ENCODE peak calls at places on chromosomes 16 and 17, in ten cellular contexts. One of them, this sample, is unnamed.

GRCh38 chr16:81279375-81279774 is 35.4 kb upstream of the GAN start:
- DNase-seq in ACHN: no peak
- DNase-seq in GM03348: no peak
- DNase-seq in activated effector memory CD4-positive, alpha-beta T cell treated with anti-CD3 and anti-CD28 coated beads, Interleukin-2, amount 50 U/mL, for 16 hours: no peak
- DNase-seq in EL: peak
- DNase-seq in CD4-positive, alpha-beta memory T cell: no peak
- DNase-seq in T-helper 2 cell: no peak
- DNase-seq in occipital lobe: no peak
- DNase-seq in activated gamma-delta T cell treated with Interleukin-2 at 50 U/mL for 16 hours: no peak
- DNase-seq in GF-D8: no peak
- DNase-seq in this sample: no peak

GRCh38 chr17:58338907-58339774 is 10.5 kb upstream of the TSPOAP1 start:
- DNase-seq in GF-D8: peak
- DNase-seq in ACHN: peak
- DNase-seq in EL: peak
- DNase-seq in CD4-positive, alpha-beta memory T cell: no peak
- DNase-seq in occipital lobe: no peak
- DNase-seq in T-helper 2 cell: peak
- DNase-seq in GM03348: peak
- DNase-seq in activated gamma-delta T cell treated with Interleukin-2 at 50 U/mL for 16 hours: no peak
- DNase-seq in activated effector memory CD4-positive, alpha-beta T cell treated with anti-CD3 and anti-CD28 coated beads, Interleukin-2, amount 50 U/mL, for 16 hours: peak
- DNase-seq in this sample: peak

GRCh38 chr16:48138543-48138942 is 17.2 kb downstream of the ABCC12 start:
- DNase-seq in activated effector memory CD4-positive, alpha-beta T cell treated with anti-CD3 and anti-CD28 coated beads, Interleukin-2, amount 50 U/mL, for 16 hours: no peak
- DNase-seq in EL: no peak
- DNase-seq in occipital lobe: no peak
- DNase-seq in T-helper 2 cell: no peak
- DNase-seq in GF-D8: no peak
- DNase-seq in CD4-positive, alpha-beta memory T cell: no peak
- DNase-seq in GM03348: no peak
- DNase-seq in ACHN: no peak
- DNase-seq in activated gamma-delta T cell treated with Interleukin-2 at 50 U/mL for 16 hours: no peak
- DNase-seq in this sample: no peak

GRCh38 chr16:85082553-85083050 is 29.7 kb downstream of the CIBAR2 start:
- DNase-seq in activated gamma-delta T cell treated with Interleukin-2 at 50 U/mL for 16 hours: no peak
- DNase-seq in activated effector memory CD4-positive, alpha-beta T cell treated with anti-CD3 and anti-CD28 coated beads, Interleukin-2, amount 50 U/mL, for 16 hours: no peak
- DNase-seq in occipital lobe: no peak
- DNase-seq in GF-D8: no peak
- DNase-seq in T-helper 2 cell: no peak
- DNase-seq in CD4-positive, alpha-beta memory T cell: no peak
- DNase-seq in ACHN: no peak
- DNase-seq in GM03348: no peak
- DNase-seq in EL: no peak
- DNase-seq in this sample: no peak

GRCh38 chr17:29158515-29159275 is 21.5 kb downstream of the MYO18A start:
- DNase-seq in occipital lobe: no peak
- DNase-seq in T-helper 2 cell: no peak
- DNase-seq in activated effector memory CD4-positive, alpha-beta T cell treated with anti-CD3 and anti-CD28 coated beads, Interleukin-2, amount 50 U/mL, for 16 hours: no peak
- DNase-seq in ACHN: peak
- DNase-seq in GM03348: peak
- DNase-seq in GF-D8: no peak
- DNase-seq in CD4-positive, alpha-beta memory T cell: no peak
- DNase-seq in EL: peak
- DNase-seq in activated gamma-delta T cell treated with Interleukin-2 at 50 U/mL for 16 hours: no peak
- DNase-seq in this sample: no peak

GRCh38 chr17:5780476-5780875 is 196.2 kb upstream of the NLRP1 start:
- DNase-seq in T-helper 2 cell: no peak
- DNase-seq in occipital lobe: no peak
- DNase-seq in GM03348: peak
- DNase-seq in EL: peak
- DNase-seq in activated gamma-delta T cell treated with Interleukin-2 at 50 U/mL for 16 hours: no peak
- DNase-seq in CD4-positive, alpha-beta memory T cell: no peak
- DNase-seq in GF-D8: no peak
- DNase-seq in ACHN: peak
- DNase-seq in activated effector memory CD4-positive, alpha-beta T cell treated with anti-CD3 and anti-CD28 coated beads, Interleukin-2, amount 50 U/mL, for 16 hours: no peak
- DNase-seq in this sample: no peak

GRCh38 chr16:10817963-10818941 is at the start of gene TVP23A:
- DNase-seq in GM03348: no peak
- DNase-seq in activated gamma-delta T cell treated with Interleukin-2 at 50 U/mL for 16 hours: no peak
- DNase-seq in CD4-positive, alpha-beta memory T cell: no peak
- DNase-seq in ACHN: no peak
- DNase-seq in T-helper 2 cell: no peak
- DNase-seq in GF-D8: no peak
- DNase-seq in occipital lobe: peak
- DNase-seq in EL: no peak
- DNase-seq in activated effector memory CD4-positive, alpha-beta T cell treated with anti-CD3 and anti-CD28 coated beads, Interleukin-2, amount 50 U/mL, for 16 hours: no peak
- DNase-seq in this sample: no peak

GRCh38 chr17:16915752-16916556 is 56.0 kb downstream of the TNFRSF13B start:
- DNase-seq in activated effector memory CD4-positive, alpha-beta T cell treated with anti-CD3 and anti-CD28 coated beads, Interleukin-2, amount 50 U/mL, for 16 hours: no peak
- DNase-seq in occipital lobe: no peak
- DNase-seq in EL: peak
- DNase-seq in ACHN: peak
- DNase-seq in CD4-positive, alpha-beta memory T cell: no peak
- DNase-seq in activated gamma-delta T cell treated with Interleukin-2 at 50 U/mL for 16 hours: no peak
- DNase-seq in T-helper 2 cell: peak
- DNase-seq in GM03348: peak
- DNase-seq in GF-D8: no peak
- DNase-seq in this sample: peak

GRCh38 chr17:77815127-77815905 is 143.2 kb upstream of the TNRC6C start:
- DNase-seq in ACHN: no peak
- DNase-seq in EL: no peak
- DNase-seq in occipital lobe: no peak
- DNase-seq in GM03348: no peak
- DNase-seq in CD4-positive, alpha-beta memory T cell: no peak
- DNase-seq in activated effector memory CD4-positive, alpha-beta T cell treated with anti-CD3 and anti-CD28 coated beads, Interleukin-2, amount 50 U/mL, for 16 hours: no peak
- DNase-seq in GF-D8: no peak
- DNase-seq in activated gamma-delta T cell treated with Interleukin-2 at 50 U/mL for 16 hours: no peak
- DNase-seq in T-helper 2 cell: no peak
- DNase-seq in this sample: no peak

GRCh38 chr17:2102931-2103398 is 48.1 kb downstream of the HIC1 start:
- DNase-seq in activated effector memory CD4-positive, alpha-beta T cell treated with anti-CD3 and anti-CD28 coated beads, Interleukin-2, amount 50 U/mL, for 16 hours: no peak
- DNase-seq in CD4-positive, alpha-beta memory T cell: no peak
- DNase-seq in GM03348: peak
- DNase-seq in T-helper 2 cell: no peak
- DNase-seq in EL: peak
- DNase-seq in GF-D8: no peak
- DNase-seq in occipital lobe: no peak
- DNase-seq in activated gamma-delta T cell treated with Interleukin-2 at 50 U/mL for 16 hours: no peak
- DNase-seq in ACHN: peak
- DNase-seq in this sample: no peak

GRCh38 chr17:63274156-63274555 is 171.9 kb downstream of the CYB561 start:
- DNase-seq in ACHN: no peak
- DNase-seq in EL: peak
- DNase-seq in occipital lobe: no peak
- DNase-seq in GM03348: peak
- DNase-seq in activated effector memory CD4-positive, alpha-beta T cell treated with anti-CD3 and anti-CD28 coated beads, Interleukin-2, amount 50 U/mL, for 16 hours: no peak
- DNase-seq in GF-D8: no peak
- DNase-seq in CD4-positive, alpha-beta memory T cell: no peak
- DNase-seq in T-helper 2 cell: no peak
- DNase-seq in activated gamma-delta T cell treated with Interleukin-2 at 50 U/mL for 16 hours: no peak
- DNase-seq in this sample: peak

GRCh38 chr16:69107311-69107962 is 2.0 kb downstream of the HAS3 start:
- DNase-seq in activated gamma-delta T cell treated with Interleukin-2 at 50 U/mL for 16 hours: no peak
- DNase-seq in CD4-positive, alpha-beta memory T cell: no peak
- DNase-seq in occipital lobe: no peak
- DNase-seq in T-helper 2 cell: no peak
- DNase-seq in activated effector memory CD4-positive, alpha-beta T cell treated with anti-CD3 and anti-CD28 coated beads, Interleukin-2, amount 50 U/mL, for 16 hours: no peak
- DNase-seq in GM03348: peak
- DNase-seq in GF-D8: no peak
- DNase-seq in EL: peak
- DNase-seq in ACHN: peak
- DNase-seq in this sample: peak

GRCh38 chr17:57723427-57724037 is 21.6 kb downstream of the CCDC182 start:
- DNase-seq in CD4-positive, alpha-beta memory T cell: no peak
- DNase-seq in T-helper 2 cell: no peak
- DNase-seq in GM03348: no peak
- DNase-seq in EL: no peak
- DNase-seq in occipital lobe: no peak
- DNase-seq in GF-D8: no peak
- DNase-seq in activated effector memory CD4-positive, alpha-beta T cell treated with anti-CD3 and anti-CD28 coated beads, Interleukin-2, amount 50 U/mL, for 16 hours: peak
- DNase-seq in activated gamma-delta T cell treated with Interleukin-2 at 50 U/mL for 16 hours: no peak
- DNase-seq in ACHN: peak
- DNase-seq in this sample: no peak

GRCh38 chr16:48013476-48013875 is 142.3 kb downstream of the ABCC12 start:
- DNase-seq in T-helper 2 cell: no peak
- DNase-seq in GF-D8: no peak
- DNase-seq in occipital lobe: no peak
- DNase-seq in activated effector memory CD4-positive, alpha-beta T cell treated with anti-CD3 and anti-CD28 coated beads, Interleukin-2, amount 50 U/mL, for 16 hours: no peak
- DNase-seq in EL: peak
- DNase-seq in GM03348: no peak
- DNase-seq in activated gamma-delta T cell treated with Interleukin-2 at 50 U/mL for 16 hours: no peak
- DNase-seq in CD4-positive, alpha-beta memory T cell: no peak
- DNase-seq in ACHN: peak
- DNase-seq in this sample: no peak

GRCh38 chr16:85613609-85614337 is 651 bp downstream of the GSE1 start:
- DNase-seq in T-helper 2 cell: no peak
- DNase-seq in ACHN: peak
- DNase-seq in EL: peak
- DNase-seq in GF-D8: peak
- DNase-seq in occipital lobe: no peak
- DNase-seq in GM03348: peak
- DNase-seq in CD4-positive, alpha-beta memory T cell: no peak
- DNase-seq in activated effector memory CD4-positive, alpha-beta T cell treated with anti-CD3 and anti-CD28 coated beads, Interleukin-2, amount 50 U/mL, for 16 hours: peak
- DNase-seq in activated gamma-delta T cell treated with Interleukin-2 at 50 U/mL for 16 hours: no peak
- DNase-seq in this sample: peak

GRCh38 chr17:17246879-17247278 is 9.9 kb upstream of the FLCN start:
- DNase-seq in ACHN: no peak
- DNase-seq in EL: no peak
- DNase-seq in CD4-positive, alpha-beta memory T cell: no peak
- DNase-seq in activated effector memory CD4-positive, alpha-beta T cell treated with anti-CD3 and anti-CD28 coated beads, Interleukin-2, amount 50 U/mL, for 16 hours: no peak
- DNase-seq in T-helper 2 cell: no peak
- DNase-seq in GM03348: no peak
- DNase-seq in occipital lobe: no peak
- DNase-seq in GF-D8: no peak
- DNase-seq in activated gamma-delta T cell treated with Interleukin-2 at 50 U/mL for 16 hours: no peak
- DNase-seq in this sample: no peak

GRCh38 chr16:57304169-57305061 is 19.9 kb upstream of the PLLP start:
- DNase-seq in ACHN: peak
- DNase-seq in GF-D8: no peak
- DNase-seq in CD4-positive, alpha-beta memory T cell: no peak
- DNase-seq in activated gamma-delta T cell treated with Interleukin-2 at 50 U/mL for 16 hours: no peak
- DNase-seq in occipital lobe: no peak
- DNase-seq in activated effector memory CD4-positive, alpha-beta T cell treated with anti-CD3 and anti-CD28 coated beads, Interleukin-2, amount 50 U/mL, for 16 hours: no peak
- DNase-seq in EL: peak
- DNase-seq in T-helper 2 cell: no peak
- DNase-seq in GM03348: peak
- DNase-seq in this sample: no peak

GRCh38 chr17:31584436-31585279 is 193.2 kb downstream of the RAB11FIP4 start:
- DNase-seq in GF-D8: no peak
- DNase-seq in occipital lobe: no peak
- DNase-seq in GM03348: no peak
- DNase-seq in ACHN: no peak
- DNase-seq in activated effector memory CD4-positive, alpha-beta T cell treated with anti-CD3 and anti-CD28 coated beads, Interleukin-2, amount 50 U/mL, for 16 hours: no peak
- DNase-seq in EL: no peak
- DNase-seq in CD4-positive, alpha-beta memory T cell: no peak
- DNase-seq in activated gamma-delta T cell treated with Interleukin-2 at 50 U/mL for 16 hours: no peak
- DNase-seq in T-helper 2 cell: no peak
- DNase-seq in this sample: no peak

GRCh38 chr17:50614471-50615051 is 20.1 kb upstream of the ABCC3 start:
- DNase-seq in activated effector memory CD4-positive, alpha-beta T cell treated with anti-CD3 and anti-CD28 coated beads, Interleukin-2, amount 50 U/mL, for 16 hours: no peak
- DNase-seq in T-helper 2 cell: no peak
- DNase-seq in occipital lobe: no peak
- DNase-seq in GF-D8: no peak
- DNase-seq in activated gamma-delta T cell treated with Interleukin-2 at 50 U/mL for 16 hours: no peak
- DNase-seq in EL: no peak
- DNase-seq in GM03348: no peak
- DNase-seq in CD4-positive, alpha-beta memory T cell: no peak
- DNase-seq in ACHN: no peak
- DNase-seq in this sample: no peak

GRCh38 chr16:50302472-50303005 is 36.2 kb downstream of the ADCY7 start:
- DNase-seq in CD4-positive, alpha-beta memory T cell: no peak
- DNase-seq in activated effector memory CD4-positive, alpha-beta T cell treated with anti-CD3 and anti-CD28 coated beads, Interleukin-2, amount 50 U/mL, for 16 hours: peak
- DNase-seq in EL: no peak
- DNase-seq in GF-D8: no peak
- DNase-seq in ACHN: no peak
- DNase-seq in occipital lobe: no peak
- DNase-seq in T-helper 2 cell: no peak
- DNase-seq in activated gamma-delta T cell treated with Interleukin-2 at 50 U/mL for 16 hours: no peak
- DNase-seq in GM03348: no peak
- DNase-seq in this sample: no peak

GRCh38 chr16:86519649-86520316 is 9.5 kb downstream of the FOXF1 start:
- DNase-seq in activated effector memory CD4-positive, alpha-beta T cell treated with anti-CD3 and anti-CD28 coated beads, Interleukin-2, amount 50 U/mL, for 16 hours: peak
- DNase-seq in GF-D8: peak
- DNase-seq in ACHN: peak
- DNase-seq in EL: peak
- DNase-seq in CD4-positive, alpha-beta memory T cell: peak
- DNase-seq in activated gamma-delta T cell treated with Interleukin-2 at 50 U/mL for 16 hours: peak
- DNase-seq in GM03348: peak
- DNase-seq in occipital lobe: no peak
- DNase-seq in T-helper 2 cell: peak
- DNase-seq in this sample: peak

GRCh38 chr16:27461483-27462171 is 59.7 kb downstream of the IL21R start:
- DNase-seq in activated effector memory CD4-positive, alpha-beta T cell treated with anti-CD3 and anti-CD28 coated beads, Interleukin-2, amount 50 U/mL, for 16 hours: no peak
- DNase-seq in GF-D8: no peak
- DNase-seq in activated gamma-delta T cell treated with Interleukin-2 at 50 U/mL for 16 hours: no peak
- DNase-seq in T-helper 2 cell: no peak
- DNase-seq in EL: peak
- DNase-seq in occipital lobe: no peak
- DNase-seq in GM03348: no peak
- DNase-seq in ACHN: peak
- DNase-seq in CD4-positive, alpha-beta memory T cell: no peak
- DNase-seq in this sample: no peak

GRCh38 chr16:50861926-50862325 is 120.0 kb downstream of the CYLD start:
- DNase-seq in T-helper 2 cell: no peak
- DNase-seq in occipital lobe: no peak
- DNase-seq in activated gamma-delta T cell treated with Interleukin-2 at 50 U/mL for 16 hours: no peak
- DNase-seq in GF-D8: no peak
- DNase-seq in ACHN: no peak
- DNase-seq in CD4-positive, alpha-beta memory T cell: no peak
- DNase-seq in GM03348: no peak
- DNase-seq in activated effector memory CD4-positive, alpha-beta T cell treated with anti-CD3 and anti-CD28 coated beads, Interleukin-2, amount 50 U/mL, for 16 hours: no peak
- DNase-seq in EL: peak
- DNase-seq in this sample: no peak

GRCh38 chr16:27503662-27504061 is 46.1 kb downstream of the GTF3C1 start:
- DNase-seq in EL: peak
- DNase-seq in CD4-positive, alpha-beta memory T cell: no peak
- DNase-seq in T-helper 2 cell: no peak
- DNase-seq in ACHN: no peak
- DNase-seq in activated effector memory CD4-positive, alpha-beta T cell treated with anti-CD3 and anti-CD28 coated beads, Interleukin-2, amount 50 U/mL, for 16 hours: no peak
- DNase-seq in occipital lobe: no peak
- DNase-seq in activated gamma-delta T cell treated with Interleukin-2 at 50 U/mL for 16 hours: no peak
- DNase-seq in GF-D8: no peak
- DNase-seq in GM03348: no peak
- DNase-seq in this sample: no peak

GRCh38 chr16:1105888-1106620 is 10.0 kb upstream of the C1QTNF8 start:
- DNase-seq in EL: peak
- DNase-seq in activated gamma-delta T cell treated with Interleukin-2 at 50 U/mL for 16 hours: peak
- DNase-seq in GM03348: peak
- DNase-seq in ACHN: peak
- DNase-seq in activated effector memory CD4-positive, alpha-beta T cell treated with anti-CD3 and anti-CD28 coated beads, Interleukin-2, amount 50 U/mL, for 16 hours: peak
- DNase-seq in CD4-positive, alpha-beta memory T cell: no peak
- DNase-seq in occipital lobe: peak
- DNase-seq in T-helper 2 cell: peak
- DNase-seq in GF-D8: no peak
- DNase-seq in this sample: peak

GRCh38 chr16:55853114-55853513 is 20.2 kb upstream of the CES1 start:
- DNase-seq in activated effector memory CD4-positive, alpha-beta T cell treated with anti-CD3 and anti-CD28 coated beads, Interleukin-2, amount 50 U/mL, for 16 hours: no peak
- DNase-seq in GF-D8: no peak
- DNase-seq in EL: no peak
- DNase-seq in CD4-positive, alpha-beta memory T cell: no peak
- DNase-seq in occipital lobe: no peak
- DNase-seq in GM03348: peak
- DNase-seq in activated gamma-delta T cell treated with Interleukin-2 at 50 U/mL for 16 hours: no peak
- DNase-seq in ACHN: no peak
- DNase-seq in T-helper 2 cell: no peak
- DNase-seq in this sample: no peak

GRCh38 chr17:17505151-17505550 is 9.0 kb upstream of the RASD1 start:
- DNase-seq in CD4-positive, alpha-beta memory T cell: no peak
- DNase-seq in GM03348: no peak
- DNase-seq in ACHN: no peak
- DNase-seq in GF-D8: no peak
- DNase-seq in T-helper 2 cell: no peak
- DNase-seq in EL: no peak
- DNase-seq in activated effector memory CD4-positive, alpha-beta T cell treated with anti-CD3 and anti-CD28 coated beads, Interleukin-2, amount 50 U/mL, for 16 hours: no peak
- DNase-seq in activated gamma-delta T cell treated with Interleukin-2 at 50 U/mL for 16 hours: no peak
- DNase-seq in occipital lobe: no peak
- DNase-seq in this sample: no peak

GRCh38 chr16:65406076-65406475 is 284.2 kb upstream of the CDH11 start:
- DNase-seq in ACHN: no peak
- DNase-seq in activated effector memory CD4-positive, alpha-beta T cell treated with anti-CD3 and anti-CD28 coated beads, Interleukin-2, amount 50 U/mL, for 16 hours: no peak
- DNase-seq in occipital lobe: no peak
- DNase-seq in activated gamma-delta T cell treated with Interleukin-2 at 50 U/mL for 16 hours: no peak
- DNase-seq in CD4-positive, alpha-beta memory T cell: no peak
- DNase-seq in T-helper 2 cell: no peak
- DNase-seq in GF-D8: no peak
- DNase-seq in GM03348: no peak
- DNase-seq in EL: no peak
- DNase-seq in this sample: no peak